ENCODE peak calls at places on chromosomes 6 and 20, in eight cellular contexts. R is iPS DF 6.9, T is aorta, H is astrocyte, I is brain microvascular endothelial cell, A is sigmoid colon, B is cardiac muscle cell, X is uterus. S is an unnamed sample.

GRCh38 chr6:138465007-138465645 is 34.2 kb downstream of the NHSL1 start:
- DNase-seq in R (no peak), T (no peak), H (peak), I (peak), A (no peak), B (no peak), X (no peak), S (no peak)

GRCh38 chr20:43726811-43727338 is at the start of gene GTSF1L:
- DNase-seq in R (no peak), T (no peak), H (peak), I (peak), A (no peak), B (no peak), X (no peak), S (no peak)

GRCh38 chr6:53831956-53832660 is 37.3 kb downstream of the LRRC1 start:
- DNase-seq in R (no peak), T (no peak), H (peak), I (no peak), A (no peak), B (no peak), X (no peak), S (no peak)

GRCh38 chr6:97294451-97294850 is 11.4 kb upstream of the MMS22L start:
- DNase-seq in R (no peak), T (no peak), H (peak), I (peak), A (no peak), B (no peak), X (no peak), S (no peak)

GRCh38 chr6:134980846-134981245 is 30.9 kb upstream of the ALDH8A1 start:
- DNase-seq in R (no peak), T (no peak), H (no peak), I (no peak), A (no peak), B (no peak), X (no peak), S (no peak)

GRCh38 chr6:111843347-111844147 is 29.7 kb downstream of the FYN start:
- DNase-seq in R (no peak), T (no peak), H (peak), I (peak), A (no peak), B (peak), X (no peak), S (no peak)

GRCh38 chr20:11651138-11651537 is 266.6 kb upstream of the BTBD3 start:
- DNase-seq in R (no peak), T (no peak), H (no peak), I (no peak), A (no peak), B (no peak), X (no peak), S (no peak)

GRCh38 chr6:144007455-144007778 is 642 bp downstream of the PLAGL1 start:
- DNase-seq in R (no peak), T (no peak), H (no peak), I (no peak), A (no peak), B (no peak), X (no peak), S (no peak)

GRCh38 chr20:42027746-42028268 is 409.6 kb upstream of the CHD6 start:
- DNase-seq in R (no peak), T (no peak), H (no peak), I (no peak), A (no peak), B (no peak), X (no peak), S (no peak)

GRCh38 chr20:37749620-37750403 is 56.0 kb downstream of the CTNNBL1 start:
- DNase-seq in R (no peak), T (no peak), H (no peak), I (no peak), A (no peak), B (peak), X (no peak), S (no peak)

GRCh38 chr6:106182455-106182854 is 96.3 kb downstream of the PRDM1 start:
- DNase-seq in R (no peak), T (no peak), H (no peak), I (no peak), A (no peak), B (no peak), X (no peak), S (no peak)

GRCh38 chr6:88548891-88549505 is 382.9 kb upstream of the CNR1 start:
- DNase-seq in R (no peak), T (no peak), H (no peak), I (no peak), A (no peak), B (no peak), X (no peak), S (no peak)

GRCh38 chr20:62066983-62067433 is 1.3 kb upstream of the TAF4 start:
- DNase-seq in R (no peak), T (no peak), H (no peak), I (no peak), A (no peak), B (peak), X (no peak), S (no peak)

GRCh38 chr20:45347936-45348809 is at the start of gene SDC4:
- DNase-seq in R (no peak), T (peak), H (peak), I (no peak), A (peak), B (peak), X (peak), S (peak)

GRCh38 chr6:11140061-11140460 is 28.5 kb upstream of the ERVFRD-1 start:
- DNase-seq in R (no peak), T (no peak), H (no peak), I (no peak), A (no peak), B (no peak), X (no peak), S (no peak)

GRCh38 chr6:40778918-40779317 is 191.8 kb upstream of the LRFN2 start:
- DNase-seq in R (no peak), T (no peak), H (no peak), I (no peak), A (no peak), B (no peak), X (no peak), S (no peak)

GRCh38 chr6:170385506-170385905 is 78.9 kb downstream of the FAM120B start:
- DNase-seq in R (no peak), T (no peak), H (no peak), I (no peak), A (no peak), B (no peak), X (no peak), S (no peak)

GRCh38 chr6:105954148-105954547 is 132.0 kb upstream of the PRDM1 start:
- DNase-seq in R (no peak), T (no peak), H (no peak), I (no peak), A (no peak), B (no peak), X (no peak), S (no peak)

GRCh38 chr6:135449246-135449645 is 48.3 kb downstream of the AHI1 start:
- DNase-seq in R (no peak), T (no peak), H (no peak), I (no peak), A (no peak), B (no peak), X (no peak), S (no peak)

GRCh38 chr6:30357678-30358339 is 12.9 kb downstream of the RPP21 start:
- DNase-seq in R (peak), T (peak), H (peak), I (peak), A (peak), B (peak), X (peak), S (no peak)

GRCh38 chr20:36606171-36607116 is 865 bp downstream of the RAB5IF start:
- DNase-seq in R (no peak), T (no peak), H (no peak), I (peak), A (no peak), B (no peak), X (no peak), S (no peak)

GRCh38 chr20:37205130-37205529 is 25.8 kb upstream of the MROH8 start:
- DNase-seq in R (no peak), T (no peak), H (no peak), I (no peak), A (no peak), B (peak), X (no peak), S (no peak)

GRCh38 chr6:55058682-55059081 is 115.6 kb upstream of the HCRTR2 start:
- DNase-seq in R (no peak), T (no peak), H (no peak), I (no peak), A (no peak), B (no peak), X (no peak), S (no peak)

DNA sequence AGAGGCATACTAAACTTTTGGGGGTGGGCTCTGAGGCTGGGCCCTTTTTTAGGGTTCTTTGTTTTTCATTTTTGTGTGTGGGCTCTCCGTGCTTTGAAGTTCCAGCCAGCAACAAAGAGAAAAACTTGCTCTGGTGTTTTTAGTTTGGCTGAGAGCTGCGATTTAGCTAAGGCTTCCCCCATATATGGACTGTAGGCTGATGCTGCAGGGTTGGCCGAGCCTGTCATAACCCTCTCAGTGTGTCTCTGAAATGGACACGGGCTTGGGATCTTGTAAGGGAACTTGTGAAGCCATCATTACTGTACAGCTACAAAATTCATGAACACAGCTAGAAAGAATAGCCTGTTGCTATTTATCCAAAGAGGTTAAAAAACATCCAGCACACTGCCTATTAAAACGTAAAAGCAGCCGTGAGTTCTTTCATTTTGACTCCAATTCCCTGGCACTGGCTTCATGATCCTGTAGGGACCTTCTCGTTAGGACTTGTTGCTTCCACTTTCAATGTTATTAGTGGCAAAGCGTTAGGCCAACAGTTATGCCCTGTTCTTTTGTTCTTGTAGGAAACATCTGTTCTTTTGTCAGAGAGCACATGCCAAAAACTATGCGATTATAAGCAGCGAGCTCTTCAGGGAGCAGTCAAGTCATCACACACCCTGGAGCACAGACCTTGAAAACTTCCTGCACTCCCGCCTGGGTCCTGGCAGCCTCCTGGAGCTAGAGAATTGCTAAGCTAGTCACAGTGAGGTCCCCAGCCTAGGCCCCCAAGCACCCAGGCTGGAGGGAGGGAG is 609.7 kb upstream of the ARID1B start:
- DNase-seq in R (no peak), T (no peak), H (no peak), I (peak), A (peak), B (no peak), X (peak), S (no peak)
- H3K27ac ChIP-seq in R (no peak), T (no peak), H (no peak), I (no peak), A (peak), B (no peak), X (peak), S (peak)

GRCh38 chr6:109299695-109300564 is 82.3 kb downstream of the CD164 start:
- DNase-seq in R (no peak), T (peak), H (no peak), I (no peak), A (peak), B (peak), X (peak), S (peak)
- H3K27ac ChIP-seq in R (no peak), T (peak), H (no peak), I (no peak), A (peak), B (peak), X (peak), S (peak)

DNA sequence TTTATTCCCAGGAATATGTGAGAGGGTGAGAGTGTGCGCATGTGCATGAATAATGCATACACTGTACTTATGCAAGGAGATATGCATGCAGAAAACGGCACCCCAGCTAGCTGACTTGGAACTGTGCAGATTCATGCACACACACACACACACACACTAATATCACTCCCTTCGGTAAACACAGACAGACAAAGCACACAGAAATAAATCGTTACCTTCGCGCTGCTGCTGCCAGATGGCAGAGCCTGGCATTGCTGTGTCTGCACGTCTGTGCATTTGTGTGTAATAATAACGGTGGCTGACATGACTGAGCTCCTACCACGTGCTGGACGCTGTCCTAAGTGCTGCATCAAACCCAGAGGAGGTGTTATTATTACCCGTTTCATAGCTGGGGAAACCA is 36.8 kb downstream of the PREX1 start:
- DNase-seq in R (no peak), T (no peak), H (peak), I (no peak), A (peak), B (no peak), X (no peak), S (no peak)
- H3K27ac ChIP-seq in R (no peak), T (no peak), H (no peak), I (no peak), A (no peak), B (no peak), X (no peak), S (peak)

DNA sequence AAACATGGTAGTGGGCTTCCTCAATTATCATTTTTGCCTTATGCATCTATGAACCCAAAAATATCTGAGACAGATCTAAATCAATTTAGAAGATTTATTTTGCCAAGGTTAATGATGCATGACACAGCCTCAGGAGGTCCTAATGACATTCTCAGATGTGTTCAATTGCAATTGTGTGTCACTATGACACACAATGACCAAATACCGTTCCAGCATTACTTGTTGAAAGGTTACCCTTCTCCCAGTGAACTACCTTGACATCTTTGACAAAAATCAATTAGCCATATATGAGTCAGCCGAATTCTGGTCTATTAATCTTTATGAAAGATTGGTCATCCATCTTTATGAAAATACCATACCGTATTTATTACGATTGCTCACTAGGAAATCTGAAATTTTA is 592.5 kb upstream of the GJE1 start:
- DNase-seq in R (no peak), T (no peak), H (no peak), I (no peak), A (no peak), B (no peak), X (no peak), S (no peak)
- H3K27ac ChIP-seq in R (no peak), T (no peak), H (no peak), I (no peak), A (no peak), B (no peak), X (no peak), S (no peak)

DNA sequence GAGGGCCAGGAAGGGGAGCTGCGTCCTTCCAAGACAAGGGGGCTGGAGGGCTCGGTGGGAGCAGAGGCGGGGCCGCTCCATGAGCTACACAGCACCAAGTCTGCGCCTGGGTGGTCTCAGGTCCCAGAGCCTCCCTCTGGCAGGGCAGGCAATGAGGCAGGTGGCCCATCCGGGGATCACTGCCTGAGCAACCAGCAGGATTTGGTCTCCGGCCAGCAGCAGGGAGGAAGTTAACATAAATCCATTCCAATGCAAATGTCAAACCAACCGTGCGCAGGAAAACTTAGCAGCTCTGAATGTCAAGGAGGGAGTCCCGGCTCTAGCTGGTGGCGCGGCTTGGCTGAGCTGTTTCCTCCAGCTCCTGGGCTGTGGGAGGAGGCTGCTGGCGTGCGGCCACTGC is 32.9 kb upstream of the CHRNA4 start:
- DNase-seq in R (no peak), T (no peak), H (peak), I (no peak), A (no peak), B (no peak), X (no peak), S (no peak)
- H3K27ac ChIP-seq in R (no peak), T (no peak), H (no peak), I (no peak), A (no peak), B (no peak), X (no peak), S (no peak)

DNA sequence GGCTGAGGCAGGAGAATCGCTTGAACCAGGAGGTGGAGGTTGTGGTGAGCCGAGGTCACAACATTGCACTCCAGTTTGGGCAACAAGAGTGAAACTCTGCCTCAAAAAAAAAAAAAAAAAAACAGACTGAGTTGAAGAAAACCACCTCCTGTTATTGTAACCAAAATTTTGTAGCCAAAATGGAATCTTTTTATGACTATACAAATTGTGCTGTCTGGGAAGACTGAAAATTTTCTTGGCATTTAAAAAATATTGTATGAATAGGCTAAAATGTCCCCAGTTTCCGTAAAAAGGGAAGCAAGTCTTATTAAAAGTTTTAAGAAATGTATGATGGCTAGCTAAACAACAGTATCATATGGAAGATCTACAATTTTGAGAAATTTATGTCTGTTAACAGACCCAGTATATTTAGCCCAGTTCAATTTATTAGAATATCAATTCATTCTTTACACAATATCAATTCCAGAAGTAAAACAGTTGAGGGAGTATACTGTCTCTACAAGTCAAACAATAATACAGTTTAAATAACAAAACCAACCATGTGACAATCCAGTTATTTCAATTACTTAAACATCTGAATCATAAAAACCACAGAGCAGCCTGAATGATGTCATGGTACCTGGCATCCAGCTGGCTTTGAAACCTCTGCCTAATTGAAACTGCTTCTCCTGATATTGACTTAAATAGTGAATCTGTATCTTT is 166.7 kb upstream of the MARCKS start:
- DNase-seq in R (no peak), T (no peak), H (peak), I (peak), A (no peak), B (no peak), X (no peak), S (no peak)
- H3K27ac ChIP-seq in R (no peak), T (no peak), H (peak), I (peak), A (no peak), B (no peak), X (no peak), S (no peak)

GRCh38 chr20:58463231-58463630 is 52.0 kb downstream of the APCDD1L start:
- DNase-seq in R (no peak), T (no peak), H (no peak), I (no peak), A (no peak), B (no peak), X (no peak), S (no peak)

GRCh38 chr20:58466309-58466708 is 48.9 kb downstream of the APCDD1L start:
- DNase-seq in R (no peak), T (no peak), H (no peak), I (no peak), A (no peak), B (no peak), X (no peak), S (no peak)

GRCh38 chr20:58466729-58467571 is 48.2 kb downstream of the APCDD1L start:
- DNase-seq in R (no peak), T (no peak), H (no peak), I (no peak), A (no peak), B (no peak), X (no peak), S (no peak)

GRCh38 chr20:58467572-58468330 is 47.4 kb downstream of the APCDD1L start:
- DNase-seq in R (no peak), T (no peak), H (no peak), I (no peak), A (peak), B (no peak), X (peak), S (no peak)

GRCh38 chr20:58464838-58465237 is 50.4 kb downstream of the APCDD1L start:
- DNase-seq in R (no peak), T (no peak), H (no peak), I (no peak), A (no peak), B (no peak), X (no peak), S (no peak)
- H3K27ac ChIP-seq in R (no peak), T (no peak), H (no peak), I (no peak), A (no peak), B (no peak), X (no peak), S (no peak)

GRCh38 chr6:69069881-69070280 is 434.8 kb downstream of the ADGRB3 start:
- DNase-seq in R (no peak), T (no peak), H (no peak), I (no peak), A (no peak), B (no peak), X (no peak), S (no peak)

DNA sequence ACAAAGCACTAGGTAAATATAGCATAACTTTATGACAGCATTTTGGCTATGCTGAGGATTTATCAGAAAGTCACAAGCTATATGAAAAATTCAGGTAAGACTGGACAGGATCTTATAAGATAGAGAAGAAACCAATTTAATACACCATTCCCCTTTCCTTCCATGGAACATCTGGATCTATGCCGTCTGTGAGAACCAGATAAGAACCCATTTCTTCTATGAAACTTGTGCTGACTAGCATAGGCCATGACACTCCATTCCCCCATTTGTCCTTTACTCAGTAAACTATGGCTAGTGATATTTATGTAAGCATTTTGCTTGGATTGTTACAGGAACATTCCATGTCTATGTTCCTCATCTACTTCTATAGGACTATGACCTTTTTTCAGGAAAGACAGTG is 437.7 kb downstream of the ADGRB3 start:
- DNase-seq in R (no peak), T (no peak), H (no peak), I (no peak), A (no peak), B (no peak), X (no peak), S (no peak)
- H3K27ac ChIP-seq in R (no peak), T (no peak), H (no peak), I (no peak), A (no peak), B (no peak), X (no peak), S (no peak)

S was measured in tibial artery.